ENCODE peak calls at places on chromosomes 6 and 20, in four cellular contexts. O, Q, H and R are unnamed samples.

GRCh38 chr6:3844097-3844463 is 5.1 kb upstream of the FAM50B start:
- DNase-seq in Q (peak), H (no peak), O (no peak), R (no peak)

GRCh38 chr20:16580127-16580526 is 6.9 kb upstream of the KIF16B start:
- DNase-seq in Q (peak), H (peak), O (no peak), R (no peak)

GRCh38 chr6:75882734-75883133 is 133.7 kb downstream of the MYO6 start:
- DNase-seq in H (no peak), O (no peak), Q (peak), R (no peak)

GRCh38 chr6:129510930-129511329 is 199.0 kb downstream of the ARHGAP18 start:
- DNase-seq in O (no peak), H (no peak), Q (peak), R (no peak)

GRCh38 chr20:17556842-17557674 is 12.8 kb upstream of the DSTN start:
- DNase-seq in Q (no peak), H (peak), O (no peak), R (peak)

GRCh38 chr20:11379257-11380011 is 538.3 kb upstream of the BTBD3 start:
- DNase-seq in Q (peak), H (peak), O (peak), R (no peak)

GRCh38 chr6:107730683-107731314 is 93.3 kb downstream of the SCML4 start:
- DNase-seq in O (no peak), Q (no peak), H (no peak), R (no peak)

GRCh38 chr6:162733489-162733888 is 5.7 kb downstream of the PACRG start:
- DNase-seq in H (no peak), Q (no peak), O (peak), R (no peak)

GRCh38 chr6:163836916-163837660 is 422.6 kb downstream of the QKI start:
- DNase-seq in Q (no peak), O (no peak), H (no peak), R (no peak)

GRCh38 chr20:58407966-58408557 is 19.0 kb downstream of the VAPB start:
- DNase-seq in O (no peak), H (no peak), Q (peak), R (no peak)

GRCh38 chr20:59334616-59335300 is 34.3 kb downstream of the EDN3 start:
- DNase-seq in O (no peak), Q (no peak), H (no peak), R (no peak)

GRCh38 chr6:28370440-28370839 is 20.7 kb downstream of the ZKSCAN3 start:
- DNase-seq in H (no peak), O (no peak), Q (no peak), R (no peak)

GRCh38 chr6:87789198-87789899 is 87.3 kb upstream of the AKIRIN2 start:
- DNase-seq in Q (peak), H (no peak), O (peak), R (peak)

GRCh38 chr6:1624071-1624847 is 14.5 kb downstream of the FOXC1 start:
- DNase-seq in H (peak), O (no peak), Q (no peak), R (peak)

GRCh38 chr6:43972179-43972914 is 154.9 kb downstream of the MRPL14 start:
- DNase-seq in H (no peak), O (no peak), Q (no peak), R (no peak)

GRCh38 chr20:20034486-20034885 is 17.3 kb downstream of the NAA20 start:
- DNase-seq in Q (peak), O (no peak), H (no peak), R (no peak)

GRCh38 chr20:46828471-46828870 is 66.2 kb upstream of the EYA2 start:
- DNase-seq in O (no peak), Q (peak), H (no peak), R (no peak)

GRCh38 chr6:93136111-93136510 is 283.2 kb downstream of the EPHA7 start:
- DNase-seq in H (no peak), O (no peak), Q (no peak), R (no peak)

GRCh38 chr6:157912326-157912725 is 69.3 kb upstream of the SYNJ2 start:
- DNase-seq in H (no peak), Q (peak), O (no peak), R (no peak)

GRCh38 chr20:3929713-3930060 is 40.5 kb downstream of the PANK2 start:
- DNase-seq in H (no peak), Q (no peak), O (no peak), R (no peak)

GRCh38 chr6:29516108-29516507 is 28.4 kb upstream of the MAS1L start:
- DNase-seq in H (no peak), Q (peak), O (peak), R (no peak)

GRCh38 chr6:18119236-18119635 is 3.2 kb downstream of the NHLRC1 start:
- DNase-seq in O (no peak), H (no peak), Q (no peak), R (no peak)

GRCh38 chr6:18126116-18126515 is 3.6 kb upstream of the NHLRC1 start:
- DNase-seq in O (no peak), Q (peak), H (no peak), R (no peak)

GRCh38 chr6:18118330-18118729 is 4.1 kb downstream of the NHLRC1 start:
- DNase-seq in Q (no peak), O (no peak), H (no peak), R (no peak)

GRCh38 chr6:18122128-18123093 is at the start of gene NHLRC1:
- DNase-seq in Q (peak), H (peak), O (peak), R (peak)

DNA sequence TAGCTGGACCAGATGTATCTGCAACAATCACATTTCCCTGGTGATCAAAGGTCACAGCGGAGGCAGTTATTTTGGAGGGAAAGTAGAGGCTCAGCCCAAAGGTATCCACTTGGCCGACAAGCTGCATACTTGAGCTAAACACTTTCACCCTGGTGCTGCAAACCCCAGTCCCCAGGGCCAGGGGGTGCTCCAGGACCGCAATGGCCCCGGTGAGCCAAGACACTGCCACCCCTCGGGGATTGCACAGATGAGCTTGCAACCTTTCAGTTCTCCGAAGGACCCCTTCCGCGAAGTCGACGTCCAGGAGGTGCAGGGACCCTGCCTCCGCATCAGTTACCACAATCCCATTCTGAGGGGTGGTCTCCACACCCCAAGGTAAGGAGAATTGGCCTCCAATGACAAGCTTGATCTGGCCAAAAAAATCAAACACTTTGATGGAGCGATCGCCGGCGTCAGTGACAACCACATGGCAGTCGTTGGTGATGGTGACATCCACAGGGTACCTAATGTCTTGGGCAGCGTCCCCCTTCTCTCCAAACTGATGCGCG is 823 bp downstream of the NHLRC1 start:
- DNase-seq in H (no peak), Q (no peak), O (peak), R (no peak)
- H3K4me3 ChIP-seq in H (peak), Q (peak), O (no peak), R (peak)

GRCh38 chr6:136956590-136957573 is 34.8 kb downstream of the SLC35D3 start:
- DNase-seq in H (no peak), O (no peak), Q (no peak), R (no peak)
- TF ChIP-seq CTCF in H (no peak), O (no peak), Q (no peak), R (no peak)

GRCh38 chr6:166166314-166167257 is 1.1 kb downstream of the TBXT start:
- DNase-seq in O (no peak), Q (no peak), H (no peak), R (no peak)
- H3K4me3 ChIP-seq in O (no peak), Q (no peak), H (no peak), R (no peak)

GRCh38 chr6:81881660-81882059 is 129.2 kb upstream of the TENT5A start:
- DNase-seq in O (no peak), Q (no peak), H (no peak), R (no peak)
- TF ChIP-seq CTCF in O (no peak), Q (no peak), H (no peak), R (no peak)

GRCh38 chr6:12613819-12614218 is 102.7 kb upstream of the PHACTR1 start:
- DNase-seq in O (no peak), H (no peak), Q (no peak), R (no peak)
- H3K4me3 ChIP-seq in O (no peak), H (no peak), Q (no peak), R (no peak)

GRCh38 chr20:14745830-14746229 is 408.4 kb upstream of the FLRT3 start:
- DNase-seq in O (no peak), H (no peak), Q (no peak), R (no peak)

GRCh38 chr20:14741616-14742015 is 404.2 kb upstream of the FLRT3 start:
- DNase-seq in Q (peak), O (no peak), H (no peak), R (no peak)

GRCh38 chr20:14744723-14745122 is 407.3 kb upstream of the FLRT3 start:
- DNase-seq in H (no peak), Q (no peak), O (no peak), R (no peak)
- TF ChIP-seq CTCF in H (no peak), Q (no peak), O (no peak), R (no peak)

GRCh38 chr6:116055513-116055912 is 5.2 kb downstream of the FRK start:
- DNase-seq in O (no peak), H (no peak), Q (no peak), R (no peak)
- H3K4me3 ChIP-seq in O (no peak), H (peak), Q (no peak), R (no peak)

GRCh38 chr6:39370021-39370420 is 47.5 kb upstream of the KCNK16 start:
- DNase-seq in H (no peak), O (no peak), Q (peak), R (no peak)
- TF ChIP-seq CTCF in H (no peak), O (no peak), Q (peak), R (no peak)

DNA sequence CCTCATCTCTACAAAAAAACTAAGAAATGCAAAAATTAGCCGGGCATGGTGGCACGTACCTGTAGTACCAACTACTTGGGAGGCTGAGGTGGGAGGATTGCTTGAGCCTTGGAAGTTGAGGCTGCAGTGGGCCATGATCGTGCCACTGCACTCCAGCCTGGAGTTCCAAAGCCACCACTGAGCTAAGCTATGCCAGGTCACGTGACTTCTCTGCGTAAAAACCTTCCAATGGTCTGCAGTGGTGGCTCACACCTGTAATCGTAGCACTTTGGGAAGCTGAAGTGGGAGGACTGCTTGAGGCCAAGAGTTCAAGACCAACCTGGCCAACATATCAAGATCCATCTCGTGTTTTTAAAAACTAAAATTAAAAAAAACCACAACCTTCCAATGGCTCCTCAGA is 1.7 kb downstream of the SF3B5 start:
- DNase-seq in H (no peak), Q (no peak), O (no peak), R (no peak)
- H3K4me3 ChIP-seq in H (peak), Q (no peak), O (peak), R (no peak)

DNA sequence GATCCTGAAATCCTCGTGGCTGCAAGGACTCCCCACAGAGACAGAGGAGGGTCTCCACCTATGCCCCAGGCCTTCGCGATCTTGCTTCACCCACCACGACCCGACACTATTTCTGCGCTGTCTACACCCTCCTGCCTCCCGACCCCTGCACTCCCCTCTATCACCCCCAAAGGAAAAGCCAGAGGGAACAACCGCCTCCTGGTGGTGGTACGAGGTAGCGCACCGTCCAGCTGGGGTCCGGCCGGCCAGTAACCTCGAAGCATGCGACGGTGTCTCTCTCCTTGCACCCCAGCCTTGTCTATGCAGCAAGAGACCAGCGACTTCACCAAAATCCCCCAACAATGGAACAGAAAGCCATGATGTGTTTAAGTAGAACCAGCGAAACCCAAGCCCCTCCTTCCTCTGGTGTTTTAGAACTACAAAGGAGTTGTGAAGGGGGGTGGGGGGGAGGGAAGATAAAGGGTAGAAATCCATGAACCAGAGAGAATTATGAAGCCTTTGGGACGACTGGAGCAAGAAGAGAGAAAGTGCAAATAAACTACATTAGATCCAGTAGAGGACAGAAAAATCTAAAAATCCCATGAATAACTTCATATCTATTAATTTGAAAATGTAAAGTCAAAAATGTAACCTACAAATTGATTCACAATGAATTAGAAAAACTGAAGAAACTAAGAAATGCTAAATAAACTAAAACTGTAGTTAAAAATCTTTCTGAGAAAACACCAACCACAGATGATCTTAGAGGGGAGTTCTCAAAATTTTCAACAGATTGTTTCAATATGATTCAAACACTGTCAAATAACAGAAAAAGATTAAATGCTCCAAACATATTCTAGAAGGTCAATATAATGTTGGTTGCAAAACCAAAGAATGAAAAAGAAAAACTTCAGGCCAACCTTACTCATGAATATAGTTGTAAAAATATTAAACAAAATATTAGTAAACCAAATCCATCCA is 168.0 kb downstream of the CDK19 start:
- DNase-seq in Q (no peak), O (no peak), H (no peak), R (peak)
- TF ChIP-seq CTCF in Q (peak), O (peak), H (no peak), R (no peak)